ENCODE peak calls at places on chromosomes 1 and 21, in seven cellular contexts. One of them, this sample, is unnamed.

GRCh38 chr1:28329395-28330153 is 734 bp downstream of the MED18 start:
- DNase-seq in stomach: peak; percentile 32
- DNase-seq in GM20000: no peak
- DNase-seq in body of pancreas: peak; percentile 34
- DNase-seq in IMR-90: peak; percentile 21
- DNase-seq in upper lobe of right lung: peak; percentile 66
- DNase-seq in GM23338: peak; percentile 76
- DNase-seq in this sample: no peak

GRCh38 chr1:107652976-107653375 is 312.0 kb downstream of the VAV3 start:
- DNase-seq in GM20000: no peak
- DNase-seq in IMR-90: no peak
- DNase-seq in upper lobe of right lung: no peak
- DNase-seq in body of pancreas: no peak
- DNase-seq in stomach: no peak
- DNase-seq in GM23338: no peak
- DNase-seq in this sample: no peak

GRCh38 chr1:156914440-156914856 is 6.0 kb upstream of the LRRC71 start:
- DNase-seq in upper lobe of right lung: no peak
- DNase-seq in GM20000: no peak
- DNase-seq in stomach: no peak
- DNase-seq in GM23338: no peak
- DNase-seq in IMR-90: peak; percentile 57
- DNase-seq in body of pancreas: no peak
- DNase-seq in this sample: no peak

GRCh38 chr21:22125581-22125980 is 1127.4 kb downstream of the NCAM2 start:
- DNase-seq in stomach: no peak
- DNase-seq in GM23338: no peak
- DNase-seq in GM20000: no peak
- DNase-seq in body of pancreas: no peak
- DNase-seq in IMR-90: no peak
- DNase-seq in upper lobe of right lung: no peak
- DNase-seq in this sample: no peak

GRCh38 chr1:230465701-230466100 is 39.6 kb upstream of the PGBD5 start:
- DNase-seq in GM23338: no peak
- DNase-seq in upper lobe of right lung: no peak
- DNase-seq in GM20000: no peak
- DNase-seq in IMR-90: no peak
- DNase-seq in stomach: no peak
- DNase-seq in body of pancreas: no peak
- DNase-seq in this sample: no peak

GRCh38 chr1:182092336-182092735 is 30.8 kb upstream of the ZNF648 start:
- DNase-seq in stomach: no peak
- DNase-seq in IMR-90: no peak
- DNase-seq in body of pancreas: no peak
- DNase-seq in GM20000: no peak
- DNase-seq in GM23338: no peak
- DNase-seq in upper lobe of right lung: no peak
- DNase-seq in this sample: no peak

GRCh38 chr1:11640101-11640500 is 14.1 kb downstream of the FBXO2 start:
- DNase-seq in GM20000: no peak
- DNase-seq in upper lobe of right lung: no peak
- DNase-seq in body of pancreas: no peak
- DNase-seq in IMR-90: no peak
- DNase-seq in stomach: no peak
- DNase-seq in GM23338: no peak
- DNase-seq in this sample: no peak

GRCh38 chr1:162535501-162535900 is 26.0 kb upstream of the UAP1 start:
- DNase-seq in stomach: no peak
- DNase-seq in body of pancreas: no peak
- DNase-seq in upper lobe of right lung: no peak
- DNase-seq in IMR-90: peak; percentile 84
- DNase-seq in GM23338: no peak
- DNase-seq in GM20000: no peak
- DNase-seq in this sample: no peak

GRCh38 chr1:151720974-151721787 is at the start of gene RIIAD1:
- DNase-seq in GM20000: peak; percentile 90
- DNase-seq in body of pancreas: no peak
- DNase-seq in stomach: peak; percentile 41
- DNase-seq in upper lobe of right lung: no peak
- DNase-seq in GM23338: peak; percentile 78
- DNase-seq in IMR-90: no peak
- DNase-seq in this sample: peak; percentile 3

GRCh38 chr21:15850645-15851044 is 120.9 kb downstream of the USP25 start:
- DNase-seq in stomach: no peak
- DNase-seq in body of pancreas: no peak
- DNase-seq in IMR-90: peak; percentile 72
- DNase-seq in upper lobe of right lung: no peak
- DNase-seq in GM20000: no peak
- DNase-seq in GM23338: no peak
- DNase-seq in this sample: no peak

GRCh38 chr1:223137402-223138100 is 5.5 kb downstream of the TLR5 start:
- DNase-seq in IMR-90: peak; percentile 39
- DNase-seq in GM23338: no peak
- DNase-seq in stomach: no peak
- DNase-seq in upper lobe of right lung: no peak
- DNase-seq in body of pancreas: no peak
- DNase-seq in GM20000: no peak
- DNase-seq in this sample: no peak

GRCh38 chr1:117447661-117448060 is 80.4 kb downstream of the MAN1A2 start:
- DNase-seq in GM23338: no peak
- DNase-seq in body of pancreas: no peak
- DNase-seq in IMR-90: peak; percentile 34
- DNase-seq in GM20000: no peak
- DNase-seq in stomach: no peak
- DNase-seq in upper lobe of right lung: no peak
- DNase-seq in this sample: no peak

GRCh38 chr21:33968998-33969353 is 53.4 kb upstream of the ATP5PO start:
- DNase-seq in stomach: no peak
- DNase-seq in body of pancreas: no peak
- DNase-seq in GM20000: no peak
- DNase-seq in IMR-90: peak; percentile 11
- DNase-seq in GM23338: no peak
- DNase-seq in upper lobe of right lung: no peak
- DNase-seq in this sample: no peak

GRCh38 chr1:21913763-21914162 is 23.3 kb downstream of the HSPG2 start:
- DNase-seq in GM20000: no peak
- DNase-seq in body of pancreas: no peak
- DNase-seq in upper lobe of right lung: no peak
- DNase-seq in GM23338: no peak
- DNase-seq in IMR-90: no peak
- DNase-seq in stomach: no peak
- DNase-seq in this sample: no peak

GRCh38 chr1:91745649-91746383 is 140.1 kb downstream of the TGFBR3 start:
- DNase-seq in GM23338: no peak
- DNase-seq in IMR-90: no peak
- DNase-seq in upper lobe of right lung: no peak
- DNase-seq in GM20000: no peak
- DNase-seq in stomach: no peak
- DNase-seq in body of pancreas: no peak
- DNase-seq in this sample: no peak

GRCh38 chr1:19308509-19308907 is 3.4 kb downstream of the AKR7A2 start:
- DNase-seq in upper lobe of right lung: no peak
- DNase-seq in GM20000: no peak
- DNase-seq in stomach: no peak
- DNase-seq in IMR-90: no peak
- DNase-seq in body of pancreas: no peak
- DNase-seq in GM23338: no peak
- DNase-seq in this sample: no peak

DNA sequence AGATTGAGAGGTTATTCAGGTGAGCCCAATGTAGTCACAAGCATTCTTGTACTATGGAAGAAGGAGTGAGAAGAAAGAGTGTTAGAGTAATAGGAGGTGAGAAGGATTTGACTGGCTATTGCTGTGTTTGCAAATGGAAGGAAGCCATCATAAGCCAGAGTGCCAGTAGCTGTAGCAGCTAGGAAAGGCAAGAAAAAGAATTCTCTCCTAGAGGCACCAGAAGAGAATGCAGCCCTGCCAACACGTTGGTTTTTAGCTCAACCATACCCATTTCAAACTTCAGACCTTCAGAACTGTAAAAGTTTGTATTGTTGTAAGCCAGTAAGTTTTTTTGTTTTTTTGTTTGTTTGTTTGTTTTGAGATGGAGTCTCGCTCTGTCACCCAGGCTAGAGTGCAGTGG is 8.9 kb upstream of the IL12RB2 start:
- DNase-seq in body of pancreas: no peak
- DNase-seq in GM20000: no peak
- DNase-seq in GM23338: peak; percentile 55
- DNase-seq in upper lobe of right lung: no peak
- DNase-seq in IMR-90: no peak
- DNase-seq in stomach: no peak
- DNase-seq in this sample: no peak
- TF ChIP-seq CTCF in body of pancreas: no peak
- TF ChIP-seq CTCF in GM20000: no peak
- TF ChIP-seq CTCF in GM23338: no peak
- TF ChIP-seq CTCF in upper lobe of right lung: no peak
- TF ChIP-seq CTCF in IMR-90: no peak
- TF ChIP-seq CTCF in stomach: no peak
- TF ChIP-seq CTCF in this sample: peak; percentile 15

DNA sequence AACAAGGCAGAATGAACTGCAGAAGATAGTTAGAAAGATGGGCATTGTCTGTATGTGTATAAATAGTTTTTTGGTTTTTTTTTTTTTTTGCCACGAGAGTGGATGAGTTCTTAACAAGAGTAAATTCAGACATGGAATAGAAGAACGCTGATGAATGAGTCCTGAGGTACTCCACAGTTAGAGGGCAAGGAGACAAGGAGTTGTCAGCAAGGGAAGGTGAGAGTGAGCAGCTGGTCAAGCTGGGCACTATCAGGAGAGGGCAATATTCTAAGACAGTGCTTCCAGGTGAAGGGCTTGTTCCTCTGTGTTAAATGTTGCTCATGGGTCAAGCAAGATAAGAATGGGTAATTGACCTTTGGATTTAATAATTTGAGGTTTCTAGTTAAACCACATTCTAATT is 138.6 kb upstream of the FAM78B start:
- DNase-seq in GM23338: no peak
- DNase-seq in IMR-90: no peak
- DNase-seq in stomach: no peak
- DNase-seq in body of pancreas: no peak
- DNase-seq in GM20000: no peak
- DNase-seq in upper lobe of right lung: no peak
- DNase-seq in this sample: no peak
- TF ChIP-seq CTCF in GM23338: no peak
- TF ChIP-seq CTCF in IMR-90: no peak
- TF ChIP-seq CTCF in stomach: no peak
- TF ChIP-seq CTCF in body of pancreas: no peak
- TF ChIP-seq CTCF in GM20000: no peak
- TF ChIP-seq CTCF in upper lobe of right lung: no peak
- TF ChIP-seq CTCF in this sample: no peak

GRCh38 chr1:196423612-196424011 is 184.6 kb downstream of the KCNT2 start:
- DNase-seq in GM23338: no peak
- DNase-seq in upper lobe of right lung: no peak
- DNase-seq in stomach: no peak
- DNase-seq in GM20000: no peak
- DNase-seq in IMR-90: peak; percentile 43
- DNase-seq in body of pancreas: no peak
- DNase-seq in this sample: no peak

GRCh38 chr1:196425513-196425912 is 182.7 kb downstream of the KCNT2 start:
- DNase-seq in GM20000: no peak
- DNase-seq in GM23338: no peak
- DNase-seq in stomach: no peak
- DNase-seq in upper lobe of right lung: no peak
- DNase-seq in body of pancreas: no peak
- DNase-seq in IMR-90: no peak
- DNase-seq in this sample: no peak
- TF ChIP-seq CTCF in GM20000: no peak
- TF ChIP-seq CTCF in GM23338: no peak
- TF ChIP-seq CTCF in stomach: no peak
- TF ChIP-seq CTCF in upper lobe of right lung: no peak
- TF ChIP-seq CTCF in body of pancreas: no peak
- TF ChIP-seq CTCF in IMR-90: no peak
- TF ChIP-seq CTCF in this sample: no peak

GRCh38 chr1:212297338-212297737 is 12.1 kb downstream of the PPP2R5A start:
- DNase-seq in GM20000: no peak
- DNase-seq in body of pancreas: no peak
- DNase-seq in upper lobe of right lung: no peak
- DNase-seq in IMR-90: no peak
- DNase-seq in GM23338: no peak
- DNase-seq in stomach: no peak
- DNase-seq in this sample: no peak
- TF ChIP-seq CTCF in GM20000: no peak
- TF ChIP-seq CTCF in body of pancreas: no peak
- TF ChIP-seq CTCF in upper lobe of right lung: no peak
- TF ChIP-seq CTCF in IMR-90: no peak
- TF ChIP-seq CTCF in GM23338: no peak
- TF ChIP-seq CTCF in stomach: no peak
- TF ChIP-seq CTCF in this sample: no peak

GRCh38 chr1:114959423-114959822 is 70.2 kb upstream of the TSHB start:
- DNase-seq in IMR-90: no peak
- DNase-seq in GM23338: no peak
- DNase-seq in upper lobe of right lung: no peak
- DNase-seq in stomach: no peak
- DNase-seq in GM20000: no peak
- DNase-seq in body of pancreas: no peak
- DNase-seq in this sample: no peak

GRCh38 chr1:114956570-114956969 is 73.1 kb upstream of the TSHB start:
- DNase-seq in stomach: no peak
- DNase-seq in GM20000: no peak
- DNase-seq in GM23338: peak; percentile 79
- DNase-seq in upper lobe of right lung: no peak
- DNase-seq in IMR-90: no peak
- DNase-seq in body of pancreas: no peak
- DNase-seq in this sample: no peak
- TF ChIP-seq CTCF in stomach: no peak
- TF ChIP-seq CTCF in GM20000: peak; percentile 18
- TF ChIP-seq CTCF in GM23338: peak; percentile 92
- TF ChIP-seq CTCF in upper lobe of right lung: no peak
- TF ChIP-seq CTCF in IMR-90: peak; percentile 20
- TF ChIP-seq CTCF in body of pancreas: no peak
- TF ChIP-seq CTCF in this sample: peak; percentile 55

GRCh38 chr1:6041432-6042062 is 4.1 kb upstream of the KCNAB2 start:
- DNase-seq in GM23338: peak; percentile 79
- DNase-seq in body of pancreas: peak; percentile 20
- DNase-seq in upper lobe of right lung: no peak
- DNase-seq in stomach: peak; percentile 32
- DNase-seq in GM20000: no peak
- DNase-seq in IMR-90: no peak
- DNase-seq in this sample: no peak
- TF ChIP-seq CTCF in GM23338: peak; percentile 93
- TF ChIP-seq CTCF in body of pancreas: no peak
- TF ChIP-seq CTCF in upper lobe of right lung: peak; percentile 50
- TF ChIP-seq CTCF in stomach: peak; percentile 22
- TF ChIP-seq CTCF in GM20000: peak; percentile 27
- TF ChIP-seq CTCF in IMR-90: peak; percentile 54
- TF ChIP-seq CTCF in this sample: peak; percentile 65

DNA sequence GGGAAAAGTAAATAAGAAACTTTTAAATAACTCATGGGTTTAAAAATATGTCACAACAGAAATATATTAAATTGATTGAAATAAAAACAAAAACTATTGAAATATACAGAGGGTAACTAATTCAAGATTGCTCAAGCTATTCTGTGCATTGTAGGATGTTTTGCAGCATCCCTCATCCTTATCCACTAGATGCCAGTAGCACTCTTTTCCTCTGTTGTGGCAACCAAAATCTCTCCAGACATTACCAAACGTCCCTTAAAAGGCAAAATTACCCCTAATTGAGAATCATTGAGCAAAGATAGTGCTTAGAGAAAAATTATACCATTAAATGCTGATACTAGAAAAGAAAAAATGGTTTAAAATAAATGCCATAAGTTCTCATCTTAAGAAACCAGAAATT is 682.6 kb downstream of the RWDD3 start:
- DNase-seq in GM23338: peak; percentile 62
- DNase-seq in upper lobe of right lung: no peak
- DNase-seq in stomach: no peak
- DNase-seq in GM20000: no peak
- DNase-seq in body of pancreas: no peak
- DNase-seq in IMR-90: peak; percentile 14
- DNase-seq in this sample: no peak
- TF ChIP-seq CTCF in GM23338: peak; percentile 80
- TF ChIP-seq CTCF in upper lobe of right lung: no peak
- TF ChIP-seq CTCF in stomach: no peak
- TF ChIP-seq CTCF in GM20000: no peak
- TF ChIP-seq CTCF in body of pancreas: no peak
- TF ChIP-seq CTCF in IMR-90: peak; percentile 35
- TF ChIP-seq CTCF in this sample: no peak

This sample was measured in GM12864.